ENCODE peak calls at places on chromosomes 6 and 20, in eight cellular contexts. W is A549, R is endothelial cell of umbilical vein, G is tibial artery, S is breast epithelium, L is MM.1S, H is neural progenitor cell, Y is hepatocyte. Q is an unnamed sample.

GRCh38 chr6:25995507-25995906 is 32.9 kb downstream of the TRIM38 start:
- DNase-seq in W (no peak), R (no peak), G (no peak), S (no peak), L (no peak), H (no peak), Y (no peak), Q (no peak)

GRCh38 chr20:35267092-35267491 is 10.8 kb downstream of the MMP24OS start:
- DNase-seq in W (no peak), R (no peak), G (no peak), S (no peak), L (no peak), H (no peak), Y (no peak), Q (no peak)

GRCh38 chr20:61742097-61742805 is 323.4 kb downstream of the TAF4 start:
- DNase-seq in W (no peak), R (no peak), G (no peak), S (no peak), L (no peak), H (peak; percentile 41), Y (no peak), Q (no peak)

GRCh38 chr6:107353773-107354382 is 105.5 kb downstream of the PDSS2 start:
- DNase-seq in W (no peak), R (no peak), G (no peak), S (no peak), L (no peak), H (no peak), Y (no peak), Q (no peak)

GRCh38 chr6:132952998-132953397 is 138.6 kb downstream of the RPS12 start:
- DNase-seq in W (no peak), R (no peak), G (no peak), S (no peak), L (no peak), H (no peak), Y (no peak), Q (no peak)

GRCh38 chr6:89323461-89324098 is 8.5 kb upstream of the GABRR2 start:
- DNase-seq in W (no peak), R (peak; percentile 87), G (no peak), S (no peak), L (no peak), H (no peak), Y (no peak), Q (no peak)

GRCh38 chr6:169527306-169527705 is 174.5 kb downstream of the WDR27 start:
- DNase-seq in W (no peak), R (no peak), G (no peak), S (no peak), L (no peak), H (no peak), Y (no peak), Q (no peak)

GRCh38 chr20:32482251-32483220 is 102.6 kb downstream of the NOL4L start:
- DNase-seq in W (no peak), R (peak; percentile 35), G (no peak), S (no peak), L (no peak), H (peak; percentile 74), Y (peak; percentile 78), Q (no peak)

GRCh38 chr6:52061481-52061880 is 25.9 kb downstream of the PKHD1 start:
- DNase-seq in W (no peak), R (no peak), G (no peak), S (no peak), L (no peak), H (no peak), Y (no peak), Q (no peak)

GRCh38 chr20:21522479-21523397 is 8.9 kb upstream of the NKX2-2 start:
- DNase-seq in W (no peak), R (no peak), G (no peak), S (peak; percentile 3), L (no peak), H (peak; percentile 76), Y (no peak), Q (no peak)

GRCh38 chr20:45940469-45940868 is 6.0 kb downstream of the PCIF1 start:
- DNase-seq in W (no peak), R (no peak), G (no peak), S (no peak), L (no peak), H (no peak), Y (no peak), Q (no peak)

DNA sequence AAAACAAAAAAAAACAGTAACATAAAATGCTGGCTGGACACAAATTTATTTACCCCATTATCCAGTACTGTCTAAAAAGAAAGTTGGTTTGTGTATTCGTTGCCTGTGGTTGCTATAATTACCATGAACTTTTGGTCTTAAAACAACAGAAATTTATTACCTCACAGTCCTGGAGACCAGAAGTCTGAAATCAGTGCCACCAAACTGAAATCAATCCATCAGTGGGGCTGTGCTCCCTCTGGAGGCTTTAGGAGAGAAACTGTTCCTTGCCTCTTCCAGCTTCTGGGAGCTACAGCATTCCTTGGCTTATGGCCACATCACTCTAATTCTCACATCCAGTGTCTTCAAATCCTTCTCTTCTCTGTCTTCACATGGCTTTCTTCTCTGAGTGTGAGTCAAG is 79.4 kb downstream of the SNX5 start:
- DNase-seq in W (peak; percentile 35), R (no peak), G (no peak), S (no peak), L (no peak), H (no peak), Y (no peak), Q (no peak)
- TF ChIP-seq CTCF in W (no peak), R (no peak), G (no peak), S (no peak), L (peak; percentile 4), H (no peak), Y (no peak), Q (no peak)

GRCh38 chr6:158853872-158854213 is 34.7 kb upstream of the EZR start:
- DNase-seq in W (no peak), R (no peak), G (no peak), S (peak; percentile 23), L (no peak), H (no peak), Y (no peak), Q (no peak)
- H3K4me1 ChIP-seq in W (peaks cover 87% of the 10 kb centered on the region), R (peaks cover 24% of the 10 kb centered on the region), G (peaks cover 3% of the 10 kb centered on the region), S (no peaks in the 10 kb centered on the region), L (peaks cover 19% of the 10 kb centered on the region), H (peaks cover 15% of the 10 kb centered on the region), Y (peaks cover 52% of the 10 kb centered on the region), Q (peaks cover 78% of the 10 kb centered on the region)

GRCh38 chr6:13868236-13868635 is 53.9 kb upstream of the MCUR1 start:
- DNase-seq in W (no peak), R (no peak), G (no peak), S (no peak), L (no peak), H (no peak), Y (no peak), Q (no peak)

GRCh38 chr6:13873288-13874190 is 51.2 kb upstream of the RNF182 start:
- DNase-seq in W (peak; percentile 58), R (peak; percentile 18), G (no peak), S (peak; percentile 32), L (peak; percentile 55), H (peak; percentile 86), Y (peak; percentile 86), Q (no peak)

GRCh38 chr6:13872681-13873080 is 52.1 kb upstream of the RNF182 start:
- DNase-seq in W (no peak), R (no peak), G (no peak), S (no peak), L (no peak), H (no peak), Y (no peak), Q (no peak)

GRCh38 chr6:13866291-13866690 is 51.9 kb upstream of the MCUR1 start:
- DNase-seq in W (no peak), R (no peak), G (no peak), S (no peak), L (no peak), H (no peak), Y (no peak), Q (no peak)

GRCh38 chr6:13870185-13870584 is 54.6 kb upstream of the RNF182 start:
- DNase-seq in W (no peak), R (no peak), G (no peak), S (no peak), L (no peak), H (no peak), Y (no peak), Q (no peak)
- TF ChIP-seq CTCF in W (no peak), R (no peak), G (no peak), S (no peak), L (no peak), H (no peak), Y (no peak), Q (no peak)

GRCh38 chr6:167549187-167549586 is 224.3 kb downstream of the TTLL2 start:
- DNase-seq in W (no peak), R (no peak), G (peak; percentile 96), S (no peak), L (no peak), H (no peak), Y (no peak), Q (no peak)

GRCh38 chr6:167547751-167548150 is 222.9 kb downstream of the TTLL2 start:
- DNase-seq in W (no peak), R (peak; percentile 47), G (no peak), S (no peak), L (no peak), H (no peak), Y (no peak), Q (no peak)

GRCh38 chr6:167546611-167547327 is 221.9 kb downstream of the TTLL2 start:
- DNase-seq in W (no peak), R (no peak), G (no peak), S (no peak), L (no peak), H (no peak), Y (no peak), Q (no peak)

GRCh38 chr6:167548451-167548850 is 223.6 kb downstream of the TTLL2 start:
- DNase-seq in W (no peak), R (no peak), G (no peak), S (no peak), L (no peak), H (no peak), Y (no peak), Q (no peak)

DNA sequence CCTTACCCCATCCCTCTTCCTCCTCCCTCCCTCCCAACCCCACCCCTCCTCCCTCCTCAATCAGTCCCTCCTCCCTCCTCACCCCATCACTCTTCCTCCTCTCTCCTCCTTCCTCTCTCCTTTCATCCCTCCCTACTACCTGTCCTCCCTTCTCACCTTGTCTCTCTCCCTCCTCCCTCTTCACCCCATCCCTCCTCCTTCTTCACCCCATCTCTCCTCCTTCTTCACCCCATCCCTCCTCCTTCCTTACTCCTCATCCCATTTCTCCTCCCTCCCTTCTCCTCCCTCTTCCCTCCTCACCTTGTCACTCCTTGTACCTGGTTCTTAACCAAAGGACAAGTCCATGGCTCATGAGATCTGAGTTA is 222.4 kb downstream of the TTLL2 start:
- DNase-seq in W (no peak), R (no peak), G (no peak), S (no peak), L (no peak), H (no peak), Y (no peak), Q (no peak)
- H3K4me1 ChIP-seq in W (peaks cover 2% of the 10 kb centered on the region), R (peaks cover 22% of the 10 kb centered on the region), G (peaks cover 33% of the 10 kb centered on the region), S (no peaks in the 10 kb centered on the region), L (no peaks in the 10 kb centered on the region), H (no peaks in the 10 kb centered on the region), Y (peaks cover 11% of the 10 kb centered on the region), Q (peaks cover 8% of the 10 kb centered on the region)

GRCh38 chr6:17173071-17173470 is 71.2 kb downstream of the STMND1 start:
- DNase-seq in W (no peak), R (no peak), G (no peak), S (no peak), L (no peak), H (no peak), Y (no peak), Q (no peak)
- TF ChIP-seq CTCF in W (no peak), R (no peak), G (no peak), S (no peak), L (no peak), H (no peak), Y (no peak), Q (no peak)